ENCODE peak calls at places on chromosomes 4 and X, in six cellular contexts. L, M, B, N, D and X are unnamed samples.

GRCh38 chrX:87140800-87141483 is 376.7 kb upstream of the KLHL4 start:
- DNase-seq in L (no peak), M (no peak), B (no peak), N (no peak), D (no peak), X (no peak)

GRCh38 chr4:15396157-15396800 is 31.6 kb upstream of the C1QTNF7 start:
- DNase-seq in L (peak), M (peak), B (peak), N (peak), D (peak), X (peak)

GRCh38 chr4:158282252-158282651 is 72.0 kb downstream of the TMEM144 start:
- DNase-seq in L (no peak), M (no peak), B (no peak), N (no peak), D (no peak), X (peak)

GRCh38 chrX:44873415-44874270 is 655 bp downstream of the KDM6A start:
- DNase-seq in L (peak), M (no peak), B (peak), N (peak), D (no peak), X (peak)

GRCh38 chr4:13523591-13524503 is 20.5 kb downstream of the NKX3-2 start:
- DNase-seq in L (no peak), M (peak), B (no peak), N (no peak), D (peak), X (no peak)

GRCh38 chr4:41935652-41936021 is 408 bp downstream of the TMEM33 start:
- DNase-seq in L (no peak), M (peak), B (no peak), N (peak), D (no peak), X (no peak)

GRCh38 chrX:103517246-103517645 is 2.0 kb downstream of the RAB40A start:
- DNase-seq in L (no peak), M (no peak), B (no peak), N (no peak), D (no peak), X (no peak)

GRCh38 chr4:140571620-140572019 is 2.9 kb upstream of the UCP1 start:
- DNase-seq in L (no peak), M (no peak), B (no peak), N (no peak), D (no peak), X (no peak)

GRCh38 chrX:7027071-7027470 is 120.4 kb upstream of the STS start:
- DNase-seq in L (no peak), M (no peak), B (no peak), N (no peak), D (no peak), X (no peak)

GRCh38 chr4:188722911-188723310 is 583.7 kb downstream of the TRIML1 start:
- DNase-seq in L (no peak), M (no peak), B (no peak), N (no peak), D (no peak), X (no peak)

GRCh38 chr4:156581693-156582092 is 389.9 kb downstream of the PDGFC start:
- DNase-seq in L (no peak), M (no peak), B (no peak), N (no peak), D (no peak), X (no peak)

GRCh38 chrX:138018145-138018799 is 452.3 kb downstream of the ZIC3 start:
- DNase-seq in L (no peak), M (no peak), B (no peak), N (peak), D (no peak), X (no peak)

GRCh38 chrX:66030505-66031317 is 9.2 kb downstream of the VSIG4 start:
- DNase-seq in L (no peak), M (no peak), B (no peak), N (peak), D (no peak), X (no peak)

GRCh38 chr4:151690884-151691283 is 69.9 kb downstream of the GATB start:
- DNase-seq in L (no peak), M (no peak), B (no peak), N (no peak), D (no peak), X (no peak)

GRCh38 chr4:109046549-109047171 is 255.8 kb downstream of the COL25A1 start:
- DNase-seq in L (no peak), M (no peak), B (no peak), N (no peak), D (no peak), X (no peak)

GRCh38 chr4:184193556-184194525 is 23.8 kb downstream of the ENPP6 start:
- DNase-seq in L (no peak), M (no peak), B (no peak), N (no peak), D (no peak), X (no peak)

GRCh38 chrX:75544760-75545159 is 21.9 kb upstream of the ZDHHC15 start:
- DNase-seq in L (no peak), M (no peak), B (no peak), N (no peak), D (no peak), X (no peak)

GRCh38 chrX:66635360-66635759 is 3.5 kb downstream of the EDA2R start:
- DNase-seq in L (no peak), M (no peak), B (no peak), N (peak), D (no peak), X (no peak)

GRCh38 chrX:87310780-87311179 is 206.8 kb upstream of the KLHL4 start:
- DNase-seq in L (no peak), M (no peak), B (no peak), N (no peak), D (no peak), X (no peak)

GRCh38 chr4:72325215-72325614 is 243.8 kb downstream of the ADAMTS3 start:
- DNase-seq in L (no peak), M (no peak), B (no peak), N (no peak), D (no peak), X (no peak)

GRCh38 chr4:180141734-180142133 is 2101.5 kb upstream of the TENM3 start:
- DNase-seq in L (no peak), M (no peak), B (no peak), N (no peak), D (no peak), X (no peak)

GRCh38 chr4:161496-162284 is 37.4 kb downstream of the ZNF718 start:
- DNase-seq in L (no peak), M (no peak), B (no peak), N (peak), D (no peak), X (no peak)